ENCODE peak calls at places on chromosome 22, in six cellular contexts. T, G, Y, P, B and C are unnamed samples.

GRCh38 chr22:27638329-27639179 is 163.0 kb downstream of the MN1 start:
- DNase-seq in T (no peak), G (no peak), Y (no peak), P (no peak), B (no peak), C (no peak)

GRCh38 chr22:22867996-22868715 is 19.5 kb upstream of the IGLL5 start:
- DNase-seq in T (no peak), G (no peak), Y (no peak), P (no peak), B (no peak), C (no peak)

GRCh38 chr22:49960967-49961600 is 512 bp downstream of the PIM3 start:
- DNase-seq in T (no peak), G (no peak), Y (no peak), P (no peak), B (no peak), C (no peak)

GRCh38 chr22:36569999-36570398 is 41.0 kb upstream of the EIF3D start:
- DNase-seq in T (no peak), G (no peak), Y (no peak), P (no peak), B (no peak), C (no peak)

GRCh38 chr22:48270731-48271130 is 1508.3 kb downstream of the TBC1D22A start:
- DNase-seq in T (no peak), G (no peak), Y (no peak), P (no peak), B (no peak), C (no peak)

GRCh38 chr22:20312396-20313191 is 7.3 kb downstream of the DGCR6L start:
- DNase-seq in T (no peak), G (no peak), Y (no peak), P (no peak), B (no peak), C (no peak)

GRCh38 chr22:38032681-38033521 is 24.3 kb upstream of the PICK1 start:
- DNase-seq in T (no peak), G (no peak), Y (peak; percentile 41), P (no peak), B (peak; percentile 51), C (no peak)

GRCh38 chr22:35746946-35747703 is 29.5 kb downstream of the APOL5 start:
- DNase-seq in T (no peak), G (no peak), Y (no peak), P (no peak), B (no peak), C (no peak)

GRCh38 chr22:26587991-26588613 is 1.8 kb downstream of the TPST2 start:
- DNase-seq in T (no peak), G (no peak), Y (no peak), P (no peak), B (no peak), C (no peak)

GRCh38 chr22:23777776-23778575 is 5.3 kb downstream of the MMP11 start:
- DNase-seq in T (no peak), G (no peak), Y (no peak), P (no peak), B (no peak), C (no peak)

GRCh38 chr22:37559901-37560681 is at the start of gene CDC42EP1:
- DNase-seq in T (no peak), G (no peak), Y (no peak), P (no peak), B (no peak), C (no peak)

GRCh38 chr22:24695958-24696511 is 78.5 kb downstream of the PIWIL3 start:
- DNase-seq in T (no peak), G (no peak), Y (no peak), P (no peak), B (no peak), C (no peak)

GRCh38 chr22:25406510-25407210 is 157.8 kb upstream of the GRK3 start:
- DNase-seq in T (no peak), G (no peak), Y (no peak), P (no peak), B (no peak), C (no peak)

GRCh38 chr22:44454113-44454769 is 43.8 kb downstream of the RTL6 start:
- DNase-seq in T (no peak), G (no peak), Y (no peak), P (no peak), B (no peak), C (no peak)

GRCh38 chr22:23216331-23217170 is 36.2 kb downstream of the BCR start:
- DNase-seq in T (no peak), G (no peak), Y (no peak), P (peak; percentile 49), B (no peak), C (no peak)

GRCh38 chr22:32932176-32932575 is 126.0 kb downstream of the SYN3 start:
- DNase-seq in T (no peak), G (no peak), Y (peak; percentile 9), P (no peak), B (no peak), C (no peak)

GRCh38 chr22:24588756-24589481 is 4.0 kb downstream of the LRRC75B start:
- DNase-seq in T (no peak), G (no peak), Y (no peak), P (no peak), B (no peak), C (no peak)

GRCh38 chr22:40477683-40478348 is 107.4 kb downstream of the SGSM3 start:
- DNase-seq in T (no peak), G (no peak), Y (no peak), P (no peak), B (no peak), C (no peak)

GRCh38 chr22:49663311-49663711 is 164.4 kb downstream of the BRD1 start:
- DNase-seq in T (no peak), G (no peak), Y (no peak), P (no peak), B (no peak), C (no peak)

GRCh38 chr22:38419121-38419863 is 35.7 kb downstream of the KCNJ4 start:
- DNase-seq in T (no peak), G (no peak), Y (no peak), P (no peak), B (no peak), C (no peak)

GRCh38 chr22:20654343-20655208 is 119.3 kb upstream of the SERPIND1 start:
- DNase-seq in T (no peak), G (no peak), Y (no peak), P (no peak), B (no peak), C (no peak)